ENCODE peak calls at places on chromosomes 4 and X, in ten cellular contexts. One of them, this sample, is unnamed.

GRCh38 chr4:3740256-3740655 is 25.9 kb upstream of the ADRA2C start:
- DNase-seq in MV-4-11: peak
- DNase-seq in GM18507: no peak
- DNase-seq in hippocampal formation: no peak
- DNase-seq in T-helper 22 cell: no peak
- DNase-seq in HEK293T: no peak
- DNase-seq in activated CD4-positive, alpha-beta T cell treated with anti-CD3 and anti-CD28 coated beads for 24 hours: no peak
- DNase-seq in retina: no peak
- DNase-seq in glutamatergic neuron: no peak
- DNase-seq in iPS-NIHi11: no peak
- DNase-seq in this sample: no peak

GRCh38 chrX:17374619-17375360 is at the start of gene NHS:
- DNase-seq in hippocampal formation: no peak
- DNase-seq in GM18507: no peak
- DNase-seq in T-helper 22 cell: no peak
- DNase-seq in retina: peak
- DNase-seq in activated CD4-positive, alpha-beta T cell treated with anti-CD3 and anti-CD28 coated beads for 24 hours: no peak
- DNase-seq in iPS-NIHi11: peak
- DNase-seq in HEK293T: peak
- DNase-seq in MV-4-11: no peak
- DNase-seq in glutamatergic neuron: peak
- DNase-seq in this sample: peak

GRCh38 chrX:108268434-108269080 is 169.7 kb downstream of the COL4A6 start:
- DNase-seq in iPS-NIHi11: no peak
- DNase-seq in GM18507: no peak
- DNase-seq in HEK293T: no peak
- DNase-seq in activated CD4-positive, alpha-beta T cell treated with anti-CD3 and anti-CD28 coated beads for 24 hours: no peak
- DNase-seq in retina: no peak
- DNase-seq in glutamatergic neuron: no peak
- DNase-seq in hippocampal formation: no peak
- DNase-seq in MV-4-11: no peak
- DNase-seq in T-helper 22 cell: no peak
- DNase-seq in this sample: no peak

GRCh38 chr4:76448211-76448610 is 13.2 kb downstream of the SHROOM3 start:
- DNase-seq in MV-4-11: no peak
- DNase-seq in activated CD4-positive, alpha-beta T cell treated with anti-CD3 and anti-CD28 coated beads for 24 hours: no peak
- DNase-seq in iPS-NIHi11: no peak
- DNase-seq in hippocampal formation: no peak
- DNase-seq in T-helper 22 cell: no peak
- DNase-seq in retina: no peak
- DNase-seq in glutamatergic neuron: no peak
- DNase-seq in HEK293T: no peak
- DNase-seq in GM18507: no peak
- DNase-seq in this sample: no peak

GRCh38 chr4:67122029-67122428 is 423.3 kb downstream of the CENPC start:
- DNase-seq in iPS-NIHi11: peak
- DNase-seq in activated CD4-positive, alpha-beta T cell treated with anti-CD3 and anti-CD28 coated beads for 24 hours: no peak
- DNase-seq in MV-4-11: no peak
- DNase-seq in GM18507: no peak
- DNase-seq in retina: no peak
- DNase-seq in hippocampal formation: no peak
- DNase-seq in T-helper 22 cell: no peak
- DNase-seq in glutamatergic neuron: no peak
- DNase-seq in HEK293T: peak
- DNase-seq in this sample: no peak

GRCh38 chrX:77009691-77010090 is 437.5 kb upstream of the FGF16 start:
- DNase-seq in MV-4-11: no peak
- DNase-seq in iPS-NIHi11: peak
- DNase-seq in glutamatergic neuron: no peak
- DNase-seq in GM18507: no peak
- DNase-seq in activated CD4-positive, alpha-beta T cell treated with anti-CD3 and anti-CD28 coated beads for 24 hours: no peak
- DNase-seq in HEK293T: no peak
- DNase-seq in T-helper 22 cell: no peak
- DNase-seq in hippocampal formation: no peak
- DNase-seq in retina: no peak
- DNase-seq in this sample: no peak

GRCh38 chr4:144650311-144650820 is 4.4 kb downstream of the HHIP start:
- DNase-seq in retina: no peak
- DNase-seq in iPS-NIHi11: no peak
- DNase-seq in MV-4-11: no peak
- DNase-seq in HEK293T: no peak
- DNase-seq in T-helper 22 cell: no peak
- DNase-seq in glutamatergic neuron: no peak
- DNase-seq in activated CD4-positive, alpha-beta T cell treated with anti-CD3 and anti-CD28 coated beads for 24 hours: no peak
- DNase-seq in hippocampal formation: peak
- DNase-seq in GM18507: no peak
- DNase-seq in this sample: no peak

GRCh38 chr4:173486714-173487392 is 43.2 kb downstream of the HAND2 start:
- DNase-seq in hippocampal formation: no peak
- DNase-seq in iPS-NIHi11: no peak
- DNase-seq in glutamatergic neuron: no peak
- DNase-seq in activated CD4-positive, alpha-beta T cell treated with anti-CD3 and anti-CD28 coated beads for 24 hours: no peak
- DNase-seq in MV-4-11: no peak
- DNase-seq in T-helper 22 cell: no peak
- DNase-seq in HEK293T: no peak
- DNase-seq in GM18507: no peak
- DNase-seq in retina: no peak
- DNase-seq in this sample: no peak

This sample was measured in AG09309.